ENCODE peak calls at places on chromosomes 13 and 19, in seven cellular contexts. S is breast epithelium, J is neural progenitor cell, C is right atrium auricular region, O is left lung, U is mesenchymal stem cell, I is transverse colon. Z is an unnamed sample.

GRCh38 chr13:64413529-64413928 is 2816.6 kb downstream of the PCDH9 start:
- DNase-seq in O (no peak), C (no peak), U (no peak), S (no peak), I (no peak), J (no peak), Z (no peak)

GRCh38 chr19:19276386-19276785 is 3.3 kb upstream of the TM6SF2 start:
- DNase-seq in I (no peak), U (peak), C (no peak), O (no peak), J (no peak), S (no peak), Z (no peak)

GRCh38 chr19:16825312-16826168 is 3.7 kb upstream of the SIN3B start:
- DNase-seq in O (peak), I (peak), S (peak), J (peak), U (peak), C (peak), Z (no peak)

GRCh38 chr13:75480691-75481175 is 1.2 kb downstream of the TBC1D4 start:
- DNase-seq in S (peak), O (peak), J (peak), U (peak), I (peak), C (peak), Z (no peak)

GRCh38 chr13:44049546-44049945 is 169.8 kb downstream of the LACC1 start:
- DNase-seq in J (no peak), C (no peak), O (no peak), S (no peak), U (no peak), I (no peak), Z (no peak)

GRCh38 chr13:67140006-67140405 is 90.1 kb downstream of the PCDH9 start:
- DNase-seq in U (no peak), S (no peak), O (no peak), J (no peak), C (no peak), I (no peak), Z (no peak)

GRCh38 chr13:33276581-33276980 is 9.0 kb downstream of the STARD13 start:
- DNase-seq in J (no peak), U (no peak), C (no peak), S (no peak), I (no peak), O (no peak), Z (no peak)

GRCh38 chr13:88294368-88294767 is 623.2 kb downstream of the SLITRK5 start:
- DNase-seq in S (no peak), U (no peak), I (no peak), J (no peak), O (no peak), C (no peak), Z (no peak)

GRCh38 chr13:109998808-109999528 is 212.6 kb upstream of the IRS2 start:
- DNase-seq in J (no peak), I (no peak), U (peak), O (no peak), C (no peak), S (no peak), Z (no peak)

DNA sequence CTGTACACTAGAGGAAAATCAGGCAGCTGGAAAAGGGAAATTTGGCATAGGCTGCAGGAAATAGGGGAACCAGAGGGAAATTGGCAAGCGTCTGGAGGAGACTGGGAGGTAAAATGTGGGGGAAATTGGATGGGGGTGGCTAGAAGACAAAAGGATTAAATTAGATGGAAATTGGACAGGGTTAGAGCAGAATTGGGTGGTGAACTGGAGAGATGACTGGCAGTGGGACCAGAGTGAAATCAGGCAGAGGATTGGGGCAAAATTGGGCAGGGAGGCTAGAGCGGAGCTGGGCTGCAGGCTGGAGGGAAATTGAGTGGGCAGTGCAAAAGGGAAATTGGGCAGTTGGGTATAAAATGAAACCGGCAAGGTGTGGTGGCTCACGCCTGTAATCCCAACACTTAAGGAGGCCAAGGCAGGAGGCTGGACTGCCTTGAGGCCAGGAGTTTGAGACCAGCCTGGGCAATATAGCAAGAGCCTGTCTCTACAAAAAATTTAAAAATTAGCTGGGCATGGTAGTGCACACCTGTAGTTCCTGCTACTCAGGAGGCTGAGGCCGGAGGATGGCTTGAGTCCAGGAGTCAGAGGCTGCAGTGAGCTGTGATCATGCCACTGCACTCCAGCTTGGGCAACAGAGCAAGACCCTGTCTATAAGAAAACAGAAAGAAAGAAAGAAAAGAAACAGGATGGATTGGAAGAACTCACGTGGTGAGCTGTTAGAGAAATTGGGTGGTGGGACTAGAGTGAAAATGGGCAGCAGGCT is 7.5 kb downstream of the LRFN3 start:
- DNase-seq in J (no peak), S (no peak), U (no peak), C (no peak), O (no peak), I (no peak), Z (no peak)
- H3K27ac ChIP-seq in J (no peak), S (no peak), U (no peak), C (no peak), O (no peak), I (no peak), Z (no peak)

GRCh38 chr19:14774373-14774772 is 4.0 kb downstream of the ADGRE2 start:
- DNase-seq in C (no peak), U (no peak), S (no peak), O (no peak), J (no peak), I (no peak), Z (no peak)

GRCh38 chr19:14770944-14771839 is 7.2 kb downstream of the ADGRE2 start:
- DNase-seq in I (no peak), U (no peak), O (no peak), C (no peak), S (no peak), J (peak), Z (no peak)

GRCh38 chr19:14772467-14772866 is 5.9 kb downstream of the ADGRE2 start:
- DNase-seq in C (no peak), I (no peak), S (no peak), J (no peak), U (no peak), O (no peak), Z (no peak)

GRCh38 chr19:14772995-14773394 is 5.4 kb downstream of the ADGRE2 start:
- DNase-seq in I (no peak), J (no peak), C (no peak), U (no peak), S (no peak), O (no peak), Z (no peak)

DNA sequence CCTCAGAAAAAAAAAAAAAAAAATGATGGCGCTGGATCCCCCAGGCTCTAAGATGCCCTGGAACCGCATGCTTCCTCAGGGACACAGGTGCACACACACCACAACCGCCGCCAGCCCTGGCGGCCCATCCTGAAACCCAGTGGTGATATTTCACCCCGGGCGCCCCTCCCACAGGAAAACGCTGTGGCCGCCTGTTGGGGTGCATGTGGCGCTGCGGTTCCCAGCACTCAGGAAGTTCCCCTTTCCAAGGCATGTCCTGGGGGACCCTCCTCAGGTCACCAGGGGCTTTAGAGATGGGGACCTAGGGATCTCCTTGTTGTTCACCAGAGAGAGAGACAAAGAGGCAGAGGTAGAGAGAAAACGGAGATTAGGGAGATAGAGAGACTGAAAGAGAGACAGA is 2.5 kb downstream of the ADGRE2 start:
- DNase-seq in O (peak), S (no peak), C (no peak), I (peak), U (no peak), J (no peak), Z (no peak)
- H3K4me3 ChIP-seq in O (peak), S (peak), C (no peak), I (no peak), U (no peak), J (peak), Z (no peak)

GRCh38 chr19:13355356-13355755 is 150.9 kb downstream of the CACNA1A start:
- DNase-seq in J (no peak), S (no peak), O (no peak), U (no peak), C (no peak), I (no peak), Z (no peak)

GRCh38 chr19:13356185-13356584 is 150.1 kb downstream of the CACNA1A start:
- DNase-seq in C (no peak), J (no peak), O (no peak), S (no peak), U (no peak), I (no peak), Z (no peak)

GRCh38 chr19:13353625-13354024 is 152.7 kb downstream of the CACNA1A start:
- DNase-seq in I (no peak), O (no peak), C (no peak), U (no peak), J (no peak), S (no peak), Z (no peak)

DNA sequence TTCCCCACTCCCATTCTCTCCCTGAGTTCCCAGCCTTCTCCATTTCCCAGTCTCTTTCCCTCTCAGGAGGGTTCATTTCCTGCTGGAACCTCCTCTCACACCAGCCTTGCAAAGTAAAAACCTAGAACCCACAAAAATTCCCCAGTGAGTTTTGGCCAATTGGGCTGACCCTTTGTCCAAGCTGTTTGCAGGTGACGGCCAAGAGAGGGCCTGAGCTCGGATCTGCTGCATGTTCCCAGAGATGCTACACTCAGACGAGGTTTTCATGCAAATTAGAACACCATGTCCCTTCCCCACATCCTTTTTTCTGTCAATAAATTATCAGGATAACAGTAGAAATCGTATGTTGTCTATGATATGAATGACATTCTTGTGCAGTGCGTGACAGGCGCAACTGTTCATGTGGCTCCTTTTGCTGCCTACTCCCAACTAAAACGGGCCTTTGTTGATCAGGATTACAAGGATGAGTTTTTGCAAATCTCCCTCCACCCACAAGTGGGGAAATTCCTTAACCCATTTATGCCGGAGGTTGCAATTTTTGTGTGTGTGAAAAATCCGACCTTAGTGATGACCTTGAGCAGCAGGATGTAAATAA is 149.5 kb downstream of the CACNA1A start:
- DNase-seq in O (no peak), C (no peak), I (no peak), S (no peak), J (no peak), U (no peak), Z (no peak)
- H3K27ac ChIP-seq in O (no peak), C (no peak), I (no peak), S (no peak), J (no peak), U (no peak), Z (no peak)

GRCh38 chr19:1755467-1756155 is 2.3 kb downstream of the ONECUT3 start:
- DNase-seq in J (peak), S (no peak), C (no peak), I (no peak), U (no peak), O (no peak), Z (no peak)

GRCh38 chr19:1752757-1753728 is at the start of gene ONECUT3:
- DNase-seq in S (no peak), O (no peak), I (no peak), U (no peak), C (no peak), J (peak), Z (no peak)

GRCh38 chr19:1753730-1754442 is 580 bp downstream of the ONECUT3 start:
- DNase-seq in I (no peak), J (no peak), U (no peak), O (no peak), S (no peak), C (no peak), Z (no peak)

GRCh38 chr19:1756264-1756663 is 3.0 kb downstream of the ONECUT3 start:
- DNase-seq in U (no peak), J (no peak), I (no peak), O (no peak), S (no peak), C (no peak), Z (no peak)

GRCh38 chr19:1754651-1755466 is 1.6 kb downstream of the ONECUT3 start:
- DNase-seq in I (no peak), J (peak), O (no peak), S (no peak), U (peak), C (no peak), Z (no peak)
- H3K4me3 ChIP-seq in I (no peak), J (peak), O (no peak), S (no peak), U (no peak), C (no peak), Z (no peak)

GRCh38 chr19:6711078-6711361 is 9.4 kb downstream of the C3 start:
- DNase-seq in S (no peak), I (no peak), O (no peak), U (no peak), J (no peak), C (no peak), Z (no peak)

GRCh38 chr19:6710273-6711077 is 10.0 kb downstream of the C3 start:
- DNase-seq in J (peak), U (no peak), O (no peak), S (no peak), C (no peak), I (no peak), Z (no peak)

GRCh38 chr19:6712231-6712630 is 8.2 kb downstream of the C3 start:
- DNase-seq in U (no peak), S (no peak), C (no peak), O (no peak), I (no peak), J (no peak), Z (no peak)

GRCh38 chr19:6712692-6713670 is 7.5 kb downstream of the C3 start:
- DNase-seq in U (no peak), I (no peak), C (no peak), O (no peak), J (no peak), S (no peak), Z (no peak)

GRCh38 chr19:6711605-6712004 is 8.8 kb downstream of the C3 start:
- DNase-seq in U (no peak), O (no peak), C (no peak), S (no peak), I (no peak), J (no peak), Z (no peak)
- H3K27ac ChIP-seq in U (no peak), O (no peak), C (no peak), S (no peak), I (no peak), J (no peak), Z (no peak)

GRCh38 chr19:42062381-42062780 is 7.6 kb downstream of the GRIK5 start:
- DNase-seq in I (no peak), U (no peak), J (no peak), S (no peak), C (no peak), O (no peak), Z (no peak)

GRCh38 chr19:42065511-42065910 is 4.5 kb downstream of the GRIK5 start:
- DNase-seq in O (no peak), C (no peak), U (no peak), S (no peak), I (no peak), J (no peak), Z (no peak)

GRCh38 chr19:42066075-42066754 is 3.8 kb downstream of the GRIK5 start:
- DNase-seq in J (peak), C (no peak), I (no peak), O (no peak), S (no peak), U (peak), Z (no peak)

GRCh38 chr19:42065051-42065450 is 5.0 kb downstream of the GRIK5 start:
- DNase-seq in S (no peak), I (no peak), J (no peak), C (no peak), U (no peak), O (no peak), Z (no peak)

GRCh38 chr19:42064432-42064831 is 5.6 kb downstream of the GRIK5 start:
- DNase-seq in U (no peak), O (no peak), I (no peak), C (no peak), S (no peak), J (no peak), Z (no peak)
- H3K4me3 ChIP-seq in U (no peak), O (no peak), I (no peak), C (no peak), S (no peak), J (no peak), Z (no peak)

DNA sequence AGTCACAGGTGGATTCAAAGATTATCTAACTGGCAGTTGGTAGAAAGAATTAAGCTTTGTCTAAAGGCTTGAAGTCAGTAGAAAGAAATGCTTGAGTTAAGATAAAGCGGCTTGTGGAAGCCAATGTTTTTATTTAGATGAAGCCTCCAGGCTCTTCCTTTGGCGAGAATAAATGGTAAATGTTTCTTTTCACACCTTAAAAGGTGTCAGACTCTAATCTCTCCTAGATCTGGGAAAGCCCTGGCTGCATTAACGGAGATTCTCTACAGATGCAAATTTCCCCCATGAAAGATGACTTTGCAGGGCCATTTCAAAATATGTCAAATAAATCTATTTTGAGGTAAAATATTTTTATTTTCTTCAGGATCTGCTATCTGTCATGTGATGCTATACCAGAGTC is 37.8 kb upstream of the PCCA start:
- DNase-seq in J (no peak), U (no peak), S (no peak), I (no peak), O (no peak), C (no peak), Z (no peak)
- H3K27ac ChIP-seq in J (peak), U (no peak), S (no peak), I (no peak), O (no peak), C (no peak), Z (no peak)

GRCh38 chr19:11538232-11539036 is at the start of gene CNN1:
- DNase-seq in S (peak), C (peak), U (peak), I (peak), O (peak), J (peak), Z (peak)
- H3K4me3 ChIP-seq in S (peak), C (peak), U (peak), I (peak), O (peak), J (peak), Z (peak)